ENCODE peak calls at places on chromosomes 4 and X, in five cellular contexts. H is RWPE1, G is uterus, V is progenitor cell of endocrine pancreas, A is GM20000. J is an unnamed sample.

GRCh38 chr4:63563288-63564014 is 845.8 kb downstream of the TECRL start:
- DNase-seq in H (no peak), G (no peak), V (no peak), A (no peak), J (no peak)

GRCh38 chr4:7826909-7827306 is 112.8 kb downstream of the AFAP1 start:
- DNase-seq in H (no peak), G (no peak), V (no peak), A (no peak), J (no peak)

GRCh38 chr4:161936625-161937133 is 227.1 kb downstream of the FSTL5 start:
- DNase-seq in H (peak), G (no peak), V (no peak), A (no peak), J (no peak)

GRCh38 chrX:153597351-153597750 is 1.6 kb downstream of the CCNQ start:
- DNase-seq in H (no peak), G (no peak), V (no peak), A (no peak), J (no peak)

GRCh38 chr4:120763650-120764049 is 158.9 kb downstream of the PRDM5 start:
- DNase-seq in H (no peak), G (no peak), V (no peak), A (no peak), J (no peak)

GRCh38 chr4:16694491-16695276 is 203.8 kb downstream of the LDB2 start:
- DNase-seq in H (no peak), G (no peak), V (no peak), A (no peak), J (no peak)

GRCh38 chr4:89469930-89470375 is 162.4 kb upstream of the GPRIN3 start:
- DNase-seq in H (peak), G (no peak), V (no peak), A (peak), J (no peak)

GRCh38 chrX:1537031-1537715 is at the start of gene P2RY8:
- DNase-seq in H (no peak), G (peak), V (no peak), A (peak), J (no peak)

GRCh38 chrX:5708209-5708608 is 520.5 kb downstream of the NLGN4X start:
- DNase-seq in H (no peak), G (no peak), V (no peak), A (no peak), J (no peak)

DNA sequence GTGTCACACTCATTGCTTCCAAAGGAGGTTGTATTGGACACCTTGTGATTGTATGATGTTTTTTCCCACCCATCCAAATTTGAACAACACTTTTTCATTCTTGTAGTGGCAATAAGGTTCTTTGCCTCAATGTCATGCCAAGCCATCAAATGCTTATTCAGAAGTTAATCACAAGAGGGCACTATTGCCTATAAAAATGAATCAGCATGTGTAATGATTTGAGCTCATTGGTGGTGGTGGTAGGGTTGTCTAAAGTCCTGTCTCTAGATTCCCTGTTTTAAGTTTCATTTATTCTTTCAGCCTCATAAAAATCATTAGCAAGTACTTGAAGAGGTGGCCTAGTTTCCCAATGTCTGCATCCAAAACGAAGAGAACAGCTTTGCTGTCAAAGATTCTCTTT is 37.0 kb downstream of the IRS4 start:
- DNase-seq in H (peak), G (no peak), V (no peak), A (peak), J (no peak)
- TF ChIP-seq CTCF in H (no peak), G (no peak), V (peak), A (no peak), J (peak)

DNA sequence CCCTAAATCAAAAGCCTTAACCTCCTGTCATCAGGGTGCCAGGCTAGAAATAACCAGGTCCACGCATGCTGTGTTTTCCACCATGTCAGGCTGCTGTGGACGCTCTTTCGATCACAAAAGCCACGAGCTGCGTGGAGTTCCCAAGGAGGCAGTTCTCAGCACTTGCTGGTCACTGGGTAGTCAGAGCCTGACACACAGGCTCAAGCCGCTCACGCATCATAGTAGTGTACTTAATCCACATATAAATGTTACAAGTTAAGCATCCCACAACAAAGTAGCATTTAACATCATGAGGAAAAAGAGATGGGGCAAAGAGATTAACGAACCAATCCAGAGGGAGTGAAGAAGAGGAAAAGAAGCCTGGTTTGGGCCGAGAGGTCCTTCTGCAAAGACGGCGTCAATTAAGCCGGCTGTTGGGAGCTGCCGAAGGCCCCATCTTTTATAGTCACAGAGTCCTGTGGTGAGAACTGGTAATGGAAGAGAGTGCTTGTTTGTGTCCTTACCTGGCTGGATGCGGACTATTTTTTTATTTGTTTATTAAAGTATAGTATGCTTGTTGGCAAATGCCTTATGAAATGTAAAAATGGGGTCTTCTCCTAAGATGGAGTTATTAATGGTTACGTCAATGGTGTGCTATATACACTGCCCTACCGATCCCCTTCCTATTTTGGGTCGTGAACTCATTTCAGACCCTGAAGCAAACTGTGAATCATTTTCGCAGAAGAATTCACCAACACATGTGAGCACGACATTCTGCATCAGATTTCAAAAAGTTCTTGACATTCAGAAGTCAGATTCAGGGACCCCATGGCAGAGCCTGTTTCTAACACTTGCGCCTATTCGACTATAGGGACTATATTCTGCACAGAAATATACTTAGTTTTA is 675 bp downstream of the PRIMPOL start:
- DNase-seq in H (no peak), G (no peak), V (no peak), A (no peak), J (peak)
- TF ChIP-seq CTCF in H (no peak), G (no peak), V (peak), A (no peak), J (no peak)

DNA sequence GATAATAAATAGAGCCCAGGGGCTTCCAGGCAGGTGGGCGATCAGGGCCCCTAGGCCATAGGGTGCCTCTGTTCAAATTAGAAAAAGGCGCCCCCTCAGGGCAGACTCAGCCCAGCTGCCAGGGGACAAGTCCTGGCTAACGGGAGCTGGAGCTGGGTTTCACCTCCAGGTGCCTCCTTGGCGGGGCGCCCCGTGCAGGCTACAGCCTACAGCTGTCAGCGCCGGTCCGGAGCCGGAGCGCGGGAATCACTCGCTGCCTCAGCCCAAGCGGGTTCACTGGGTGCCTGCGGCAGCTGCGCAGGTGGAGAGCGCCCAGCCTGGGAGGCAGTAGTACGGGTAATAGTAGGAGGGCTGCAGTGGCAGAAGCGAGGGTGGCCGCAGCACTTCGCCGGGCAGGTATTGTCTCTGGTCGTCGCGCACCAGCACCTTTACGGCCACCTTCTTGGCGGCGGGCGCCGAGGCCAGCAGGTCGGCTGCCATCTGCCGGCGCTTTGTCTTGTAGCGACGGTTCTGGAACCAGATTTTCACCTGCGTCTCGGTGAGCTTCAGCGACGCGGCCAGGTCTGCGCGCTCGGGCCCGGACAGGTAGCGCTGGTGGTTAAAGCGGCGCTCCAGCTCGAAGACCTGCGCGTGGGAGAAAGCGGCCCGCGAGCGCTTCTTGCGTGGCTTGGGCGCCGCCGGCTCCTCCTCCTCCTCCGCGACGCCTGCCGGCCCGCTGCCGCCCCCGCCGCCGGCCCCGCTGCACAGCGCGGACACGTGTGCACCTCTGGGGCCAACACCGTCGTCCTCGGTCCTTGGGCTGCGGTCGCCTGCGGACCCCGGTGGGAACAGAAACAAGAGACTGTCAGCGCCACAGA is 2.4 kb downstream of the NKX3-2 start:
- DNase-seq in H (no peak), G (no peak), V (peak), A (peak), J (no peak)
- TF ChIP-seq CTCF in H (peak), G (no peak), V (peak), A (peak), J (peak)

DNA sequence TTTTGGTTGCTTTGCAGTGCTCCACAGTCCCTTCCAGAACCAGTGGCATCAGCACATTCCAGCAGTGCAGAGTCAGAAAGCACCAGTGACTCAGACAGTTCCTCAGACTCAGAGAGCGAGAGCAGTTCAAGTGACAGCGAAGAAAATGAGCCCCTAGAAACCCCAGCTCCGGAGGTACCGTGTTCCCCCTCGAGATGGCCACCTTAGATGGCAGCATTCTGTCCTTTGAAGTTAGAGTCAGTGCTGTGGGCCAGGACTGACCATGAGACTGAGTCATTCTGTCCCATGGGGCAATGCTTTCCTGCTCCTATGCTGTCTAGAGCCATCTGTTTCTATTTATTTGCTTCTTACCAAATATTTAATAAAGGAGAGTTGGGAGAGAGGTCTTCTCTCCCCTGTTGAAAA is 112.3 kb downstream of the KLHL8 start:
- DNase-seq in H (peak), G (peak), V (no peak), A (no peak), J (no peak)
- TF ChIP-seq CTCF in H (no peak), G (no peak), V (no peak), A (no peak), J (no peak)

GRCh38 chr4:175953960-175954521 is 111.6 kb upstream of the WDR17 start:
- DNase-seq in H (peak), G (no peak), V (no peak), A (peak), J (no peak)
- TF ChIP-seq CTCF in H (no peak), G (no peak), V (no peak), A (no peak), J (peak)

GRCh38 chr4:118881512-118882146 is 7.0 kb upstream of the SYNPO2 start:
- DNase-seq in H (no peak), G (no peak), V (no peak), A (no peak), J (no peak)

GRCh38 chr4:118884716-118885115 is 3.9 kb upstream of the SYNPO2 start:
- DNase-seq in H (no peak), G (no peak), V (no peak), A (no peak), J (no peak)

GRCh38 chr4:118879409-118879808 is 9.2 kb upstream of the SYNPO2 start:
- DNase-seq in H (no peak), G (no peak), V (no peak), A (no peak), J (no peak)

GRCh38 chr4:118888666-118889312 is at the start of gene SYNPO2:
- DNase-seq in H (peak), G (peak), V (peak), A (peak), J (peak)

DNA sequence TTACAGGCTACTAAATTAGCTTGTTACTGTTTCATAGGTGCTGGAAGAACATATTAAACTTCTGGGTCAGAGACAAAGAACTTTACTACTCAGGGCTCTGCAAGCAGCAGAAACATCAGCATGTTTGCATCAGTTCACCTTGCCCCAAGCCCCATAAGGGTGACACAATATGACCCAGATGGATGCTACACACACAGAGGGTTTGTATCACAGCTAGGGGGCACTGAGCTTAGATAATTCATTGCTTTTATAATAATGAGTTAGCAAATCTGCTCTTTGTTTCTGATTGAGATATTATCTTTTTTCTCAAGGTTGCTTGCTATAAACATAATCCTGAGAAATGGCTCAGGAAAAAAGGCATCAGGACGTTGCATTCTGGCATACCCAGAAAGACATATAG is 4.8 kb upstream of the SYNPO2 start:
- DNase-seq in H (no peak), G (no peak), V (no peak), A (no peak), J (no peak)
- TF ChIP-seq CTCF in H (no peak), G (no peak), V (no peak), A (no peak), J (no peak)

DNA sequence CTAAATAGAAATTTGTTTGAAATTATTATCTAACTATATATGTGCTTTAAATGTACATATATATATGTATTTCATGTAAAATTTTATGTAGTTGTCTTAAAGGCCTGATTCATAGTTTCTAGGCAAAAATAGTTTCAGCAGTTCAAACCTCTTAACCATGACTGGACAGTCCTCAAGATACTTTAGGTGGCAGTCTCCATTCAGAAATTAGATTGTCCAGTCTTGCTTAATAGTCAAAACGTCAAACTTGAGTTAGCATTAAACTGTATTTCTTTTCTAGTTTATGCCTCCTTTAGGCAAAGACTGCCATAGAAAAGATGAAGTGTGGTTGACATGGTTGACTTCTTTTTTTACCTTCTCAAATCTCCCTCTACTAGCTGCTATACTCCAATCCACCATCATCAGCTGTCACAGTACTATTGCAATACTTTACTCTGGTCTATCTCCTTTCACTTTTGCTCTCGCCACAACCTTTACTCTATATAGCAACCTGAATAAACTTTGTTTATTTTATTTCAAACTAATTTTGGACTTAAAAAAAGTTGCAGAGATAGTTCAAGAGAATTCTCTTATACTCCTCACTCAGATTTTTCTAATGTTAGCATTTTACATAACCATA is 395.6 kb upstream of the DIPK2B start:
- DNase-seq in H (no peak), G (no peak), V (no peak), A (no peak), J (no peak)
- TF ChIP-seq CTCF in H (no peak), G (no peak), V (no peak), A (no peak), J (no peak)

GRCh38 chrX:70454441-70455365 is 10.1 kb downstream of the DLG3 start:
- DNase-seq in H (peak), G (peak), V (peak), A (peak), J (peak)

GRCh38 chrX:70453024-70453618 is 8.5 kb downstream of the DLG3 start:
- DNase-seq in H (no peak), G (no peak), V (no peak), A (no peak), J (no peak)

GRCh38 chrX:70455366-70456202 is 10.9 kb downstream of the DLG3 start:
- DNase-seq in H (no peak), G (no peak), V (no peak), A (no peak), J (no peak)

GRCh38 chrX:70449457-70449966 is 4.9 kb downstream of the DLG3 start:
- DNase-seq in H (no peak), G (no peak), V (no peak), A (no peak), J (no peak)

GRCh38 chrX:70452143-70452733 is 7.6 kb downstream of the DLG3 start:
- DNase-seq in H (no peak), G (peak), V (peak), A (peak), J (peak)
- TF ChIP-seq CTCF in H (peak), G (peak), V (peak), A (no peak), J (peak)

GRCh38 chr4:139453041-139453370 is 915 bp upstream of the RAB33B start:
- DNase-seq in H (peak), G (no peak), V (no peak), A (peak), J (no peak)
- TF ChIP-seq CTCF in H (peak), G (no peak), V (peak), A (no peak), J (peak)

DNA sequence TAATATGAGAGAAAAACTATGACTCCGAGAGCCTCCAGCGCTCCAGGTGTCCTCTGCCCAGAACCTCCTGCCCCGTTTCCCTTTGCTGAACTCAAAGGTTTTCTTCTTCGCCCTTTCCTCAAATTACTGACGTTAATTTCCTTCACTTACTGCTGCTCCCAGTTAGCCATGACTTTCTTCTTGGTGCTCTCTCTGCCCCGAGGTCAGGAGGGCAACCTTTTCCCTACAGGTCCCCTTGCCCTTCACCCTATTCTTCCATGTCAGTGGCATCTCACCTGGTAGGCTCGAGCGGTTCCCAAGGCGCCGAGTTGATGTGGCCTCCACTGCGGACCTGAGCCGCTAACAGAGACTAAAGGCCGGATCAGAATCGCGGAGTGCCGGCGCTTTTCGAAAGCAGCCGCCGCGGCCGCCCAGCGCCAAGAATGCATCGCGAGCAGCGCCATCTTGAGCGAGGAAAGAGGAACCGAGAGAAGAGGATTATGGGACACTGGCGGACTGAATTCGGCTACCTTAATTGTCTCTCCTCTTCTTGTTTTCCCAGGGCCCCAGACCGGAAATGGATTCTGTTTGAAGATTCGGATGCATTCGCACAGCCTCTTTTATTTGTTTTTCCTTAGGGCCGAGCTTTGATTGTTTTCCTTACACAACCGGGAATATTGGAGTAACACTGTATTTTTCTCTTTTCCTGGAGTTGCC is at the start of gene ABCB7:
- DNase-seq in H (peak), G (peak), V (peak), A (peak), J (peak)
- TF ChIP-seq CTCF in H (no peak), G (no peak), V (peak), A (no peak), J (no peak)